ENCODE peak calls at places on chromosomes 6 and 20, in seven cellular contexts. T, D, N, V, Q, M and C are unnamed samples.

GRCh38 chr6:39082310-39082709 is 32.7 kb downstream of the SAYSD1 start:
- DNase-seq in T (no peak), Q (no peak), V (no peak), N (no peak), M (no peak), D (no peak), C (no peak)

GRCh38 chr6:160039441-160039840 is 70.6 kb downstream of the IGF2R start:
- DNase-seq in M (no peak), V (no peak), D (no peak), N (no peak), T (no peak), Q (no peak), C (no peak)

GRCh38 chr6:146582857-146583256 is 15.9 kb upstream of the ADGB start:
- DNase-seq in D (no peak), T (peak), Q (no peak), N (no peak), M (peak), V (peak), C (no peak)

GRCh38 chr6:33976425-33977360 is 169.2 kb downstream of the GRM4 start:
- DNase-seq in V (no peak), D (no peak), T (peak), M (peak), N (no peak), Q (no peak), C (peak)

GRCh38 chr20:63835031-63835858 is 4.2 kb upstream of the ZBTB46 start:
- DNase-seq in T (peak), Q (peak), M (peak), V (peak), N (peak), D (peak), C (peak)

GRCh38 chr6:99993533-99994251 is at the start of gene MCHR2:
- DNase-seq in M (no peak), T (no peak), N (peak), D (no peak), V (no peak), Q (peak), C (no peak)

GRCh38 chr6:16148498-16148897 is 19.6 kb downstream of the MYLIP start:
- DNase-seq in Q (no peak), N (no peak), T (no peak), D (no peak), M (peak), V (no peak), C (no peak)

GRCh38 chr20:37969949-37970855 is 63.1 kb downstream of the TTI1 start:
- DNase-seq in M (no peak), N (no peak), V (no peak), Q (no peak), T (no peak), D (no peak), C (no peak)

GRCh38 chr6:16305788-16306187 is 67.4 kb downstream of the GMPR start:
- DNase-seq in D (no peak), N (no peak), T (no peak), Q (no peak), V (no peak), M (no peak), C (no peak)

GRCh38 chr20:2102585-2103453 is 1.2 kb downstream of the STK35 start:
- DNase-seq in D (peak), M (peak), Q (peak), N (peak), T (peak), V (peak), C (peak)

GRCh38 chr6:157498817-157499216 is 117.8 kb downstream of the ZDHHC14 start:
- DNase-seq in D (no peak), N (no peak), T (no peak), M (no peak), Q (no peak), V (no peak), C (no peak)

GRCh38 chr6:90413867-90414266 is 117.2 kb upstream of the BACH2 start:
- DNase-seq in N (peak), Q (peak), D (peak), V (peak), T (no peak), M (peak), C (peak)

GRCh38 chr6:31651602-31652191 is 764 bp downstream of the BAG6 start:
- DNase-seq in T (peak), Q (no peak), M (peak), V (peak), N (peak), D (no peak), C (peak)

GRCh38 chr6:160297310-160297709 is 38.7 kb upstream of the SLC22A2 start:
- DNase-seq in D (no peak), M (peak), V (no peak), Q (no peak), N (peak), T (peak), C (no peak)

GRCh38 chr20:47086316-47086715 is 191.7 kb downstream of the EYA2 start:
- DNase-seq in N (no peak), Q (no peak), T (no peak), D (no peak), V (no peak), M (no peak), C (no peak)

GRCh38 chr6:166542580-166542912 is 43.9 kb downstream of the RAMACL start:
- DNase-seq in T (no peak), M (peak), Q (no peak), N (peak), V (peak), D (no peak), C (no peak)

GRCh38 chr6:52208612-52209011 is 22.4 kb downstream of the IL17A start:
- DNase-seq in T (no peak), N (no peak), V (no peak), D (no peak), M (no peak), Q (no peak), C (no peak)

GRCh38 chr6:100335999-100336398 is 128.7 kb downstream of the SIM1 start:
- DNase-seq in T (no peak), M (no peak), Q (no peak), D (no peak), V (no peak), N (no peak), C (no peak)

GRCh38 chr6:168052291-168052891 is 26.6 kb downstream of the FRMD1 start:
- DNase-seq in D (no peak), Q (no peak), N (no peak), V (no peak), M (peak), T (no peak), C (no peak)

GRCh38 chr6:93419304-93420162 is at the start of gene EPHA7:
- DNase-seq in D (peak), T (peak), Q (peak), V (peak), M (peak), N (peak), C (peak)

GRCh38 chr20:4853787-4854295 is 132.1 kb downstream of the PRND start:
- DNase-seq in M (no peak), N (no peak), Q (no peak), D (no peak), T (no peak), V (no peak), C (no peak)

GRCh38 chr6:47414517-47415167 is 62.9 kb upstream of the CD2AP start:
- DNase-seq in N (no peak), V (peak), T (peak), M (no peak), Q (no peak), D (no peak), C (no peak)

GRCh38 chr6:75180864-75181263 is 25.0 kb downstream of the COL12A1 start:
- DNase-seq in V (no peak), Q (no peak), N (no peak), T (no peak), M (no peak), D (no peak), C (no peak)

GRCh38 chr20:46548688-46549087 is 1.8 kb downstream of the OCSTAMP start:
- DNase-seq in V (no peak), Q (no peak), N (no peak), M (no peak), T (no peak), D (no peak), C (no peak)

GRCh38 chr20:29497261-29497671 is 1760.2 kb upstream of the DEFB115 start:
- DNase-seq in Q (no peak), D (no peak), M (peak), T (peak), V (no peak), N (no peak), C (peak)

GRCh38 chr6:167294651-167295494 is 3.8 kb downstream of the UNC93A start:
- DNase-seq in M (no peak), D (no peak), Q (no peak), V (no peak), T (no peak), N (no peak), C (no peak)